ENCODE peak calls at places on chromosomes 13 and 19, in five cellular contexts. I is endothelial cell; V is pancreas; Q is tibial artery; U is activated gamma-delta T cell treated with anti-CD3 and anti-CD28 coated beads, Interleukin-2, amount 50 U/mL, for 16 hours. G is an unnamed sample.

GRCh38 chr13:34257980-34258379 is 440.0 kb downstream of the RFC3 start:
- DNase-seq in V (no peak), Q (no peak), I (no peak), U (no peak), G (no peak)

GRCh38 chr13:114268344-114269280 is 12.8 kb upstream of the UPF3A start:
- DNase-seq in I (no peak), U (no peak), V (no peak), Q (no peak), G (no peak)

GRCh38 chr13:96052655-96053002 is 572 bp downstream of the UGGT2 start:
- DNase-seq in V (no peak), I (peak), U (no peak), Q (no peak), G (peak)

GRCh38 chr19:29651622-29652394 is 13.5 kb upstream of the PLEKHF1 start:
- DNase-seq in U (no peak), V (no peak), I (no peak), Q (no peak), G (no peak)

GRCh38 chr19:940591-941291 is 14.9 kb downstream of the ARID3A start:
- DNase-seq in Q (peak), U (peak), V (peak), I (no peak), G (no peak)

GRCh38 chr13:37187110-37187509 is 81.6 kb upstream of the CSNK1A1L start:
- DNase-seq in I (no peak), U (no peak), Q (no peak), V (no peak), G (peak)

GRCh38 chr13:65834897-65835296 is 1395.2 kb downstream of the PCDH9 start:
- DNase-seq in V (no peak), U (no peak), Q (no peak), I (no peak), G (no peak)

GRCh38 chr13:42355118-42355840 is 83.3 kb downstream of the AKAP11 start:
- DNase-seq in U (peak), V (no peak), Q (no peak), I (no peak), G (no peak)

GRCh38 chr19:41928221-41928683 is at the start of gene ERFL:
- DNase-seq in V (no peak), I (no peak), Q (no peak), U (no peak), G (no peak)

GRCh38 chr13:100022798-100023197 is 41.2 kb downstream of the ZIC2 start:
- DNase-seq in U (no peak), I (no peak), V (no peak), Q (no peak), G (no peak)

GRCh38 chr19:30936276-30936675 is 413.0 kb downstream of the TSHZ3 start:
- DNase-seq in I (no peak), Q (no peak), V (no peak), U (no peak), G (no peak)

GRCh38 chr13:52925775-52926285 is 77.4 kb upstream of the PCDH8 start:
- DNase-seq in I (no peak), V (no peak), Q (no peak), U (no peak), G (no peak)

GRCh38 chr19:5774921-5775320 is 9.6 kb downstream of the PRR22 start:
- DNase-seq in V (no peak), U (no peak), Q (no peak), I (no peak), G (no peak)

GRCh38 chr13:29362849-29363604 is 232.5 kb downstream of the SLC7A1 start:
- DNase-seq in I (peak), V (no peak), U (no peak), Q (no peak), G (peak)

GRCh38 chr13:40406405-40407138 is 259.9 kb downstream of the FOXO1 start:
- DNase-seq in U (no peak), V (no peak), I (no peak), Q (no peak), G (peak)

GRCh38 chr19:49614096-49614857 is 23.3 kb downstream of the PRR12 start:
- DNase-seq in V (no peak), Q (no peak), I (no peak), U (no peak), G (peak)

GRCh38 chr13:98187155-98187726 is 10.2 kb upstream of the RNF113B start:
- DNase-seq in Q (no peak), U (no peak), V (no peak), I (no peak), G (no peak)

GRCh38 chr19:39917561-39918182 is 16.8 kb downstream of the FCGBP start:
- DNase-seq in I (no peak), V (no peak), U (no peak), Q (peak), G (no peak)

GRCh38 chr13:30978981-30979956 is 46.8 kb downstream of the TEX26 start:
- DNase-seq in U (peak), I (peak), V (peak), Q (no peak), G (no peak)

GRCh38 chr19:47232422-47233211 is 1.6 kb upstream of the BBC3 start:
- DNase-seq in I (no peak), V (no peak), Q (no peak), U (no peak), G (peak)

GRCh38 chr19:51621178-51621577 is 9.0 kb downstream of the SIGLEC5 start:
- DNase-seq in I (no peak), V (no peak), Q (no peak), U (no peak), G (no peak)

GRCh38 chr13:42970824-42971669 is 21.0 kb downstream of the EPSTI1 start:
- DNase-seq in V (no peak), I (peak), U (peak), Q (no peak), G (peak)